ENCODE peak calls at places on chromosomes 16 and 17, in ten cellular contexts. Y, O, R, D, L, S, G, E, M and N are unnamed samples.

GRCh38 chr17:75514299-75515228 is 773 bp downstream of the CASKIN2 start:
- DNase-seq in Y (no peak), O (no peak), R (peak), D (no peak), L (no peak), S (peak), G (no peak), E (no peak), M (peak), N (no peak)

GRCh38 chr17:4600563-4600962 is 16.2 kb downstream of the SMTNL2 start:
- DNase-seq in Y (no peak), O (no peak), R (no peak), D (no peak), L (no peak), S (no peak), G (peak), E (no peak), M (no peak), N (no peak)

GRCh38 chr16:67327774-67328173 is 1.2 kb downstream of the LRRC36 start:
- DNase-seq in Y (no peak), O (no peak), R (no peak), D (no peak), L (no peak), S (no peak), G (no peak), E (no peak), M (no peak), N (peak)

GRCh38 chr17:49575524-49576120 is at the start of gene NXPH3:
- DNase-seq in Y (peak), O (no peak), R (no peak), D (peak), L (no peak), S (peak), G (peak), E (peak), M (peak), N (peak)

GRCh38 chr16:12600116-12600515 is 203.6 kb downstream of the CPPED1 start:
- DNase-seq in Y (no peak), O (no peak), R (no peak), D (no peak), L (no peak), S (no peak), G (no peak), E (no peak), M (no peak), N (no peak)

GRCh38 chr17:48718162-48718780 is 4.0 kb downstream of the PRAC1 start:
- DNase-seq in Y (no peak), O (no peak), R (no peak), D (no peak), L (no peak), S (peak), G (no peak), E (no peak), M (no peak), N (no peak)

GRCh38 chr17:75723201-75723930 is 2.1 kb downstream of the ITGB4 start:
- DNase-seq in Y (no peak), O (no peak), R (no peak), D (no peak), L (no peak), S (peak), G (no peak), E (no peak), M (no peak), N (no peak)

GRCh38 chr17:50096758-50097157 is 1.6 kb downstream of the PDK2 start:
- DNase-seq in Y (no peak), O (no peak), R (no peak), D (no peak), L (no peak), S (no peak), G (no peak), E (no peak), M (no peak), N (no peak)

GRCh38 chr16:3854740-3855139 is 25.8 kb downstream of the CREBBP start:
- DNase-seq in Y (no peak), O (no peak), R (no peak), D (no peak), L (no peak), S (no peak), G (no peak), E (no peak), M (no peak), N (no peak)

GRCh38 chr17:57329380-57330214 is 73.3 kb downstream of the MSI2 start:
- DNase-seq in Y (no peak), O (no peak), R (no peak), D (no peak), L (no peak), S (no peak), G (peak), E (no peak), M (no peak), N (no peak)

GRCh38 chr16:67528222-67528869 is at the start of gene RIPOR1:
- DNase-seq in Y (peak), O (no peak), R (peak), D (peak), L (no peak), S (no peak), G (peak), E (no peak), M (peak), N (no peak)